ENCODE peak calls at places on chromosomes 2 and 18, in seven cellular contexts. F is GM10248, O is dorsolateral prefrontal cortex, L is choroid plexus epithelial cell, U is foreskin fibroblast, J is breast epithelium, S is AG09309. I is an unnamed sample.

GRCh38 chr2:80499095-80499494 is 194.5 kb upstream of the LRRTM1 start:
- DNase-seq in J (no peak), U (peak; percentile 82), F (no peak), L (peak; percentile 79), O (no peak), S (peak; percentile 1), I (peak; percentile 39)

GRCh38 chr2:172249986-172250385 is 147.3 kb upstream of the DLX2 start:
- DNase-seq in U (peak; percentile 91), F (no peak), L (peak; percentile 60), S (peak; percentile 52), J (no peak), O (no peak), I (no peak)

GRCh38 chr2:174158003-174158402 is 90.3 kb downstream of the OLA1 start:
- DNase-seq in U (peak; percentile 34), S (no peak), L (peak; percentile 71), F (peak; percentile 38), J (no peak), O (no peak), I (peak; percentile 55)

GRCh38 chr2:88671786-88672427 is 19.6 kb upstream of the RPIA start:
- DNase-seq in L (peak; percentile 78), F (peak; percentile 47), O (no peak), S (no peak), J (no peak), U (peak; percentile 82), I (peak; percentile 59)

GRCh38 chr2:79621755-79622154 is 108.9 kb downstream of the CTNNA2 start:
- DNase-seq in F (no peak), U (no peak), O (no peak), S (no peak), L (no peak), J (no peak), I (no peak)

GRCh38 chr2:168849610-168850009 is 40.6 kb downstream of the SPC25 start:
- DNase-seq in U (peak; percentile 25), J (no peak), O (no peak), L (peak; percentile 89), F (no peak), S (no peak), I (peak; percentile 19)

GRCh38 chr2:106115250-106115649 is 78.9 kb downstream of the UXS1 start:
- DNase-seq in U (peak; percentile 76), J (no peak), O (no peak), L (peak; percentile 63), S (peak; percentile 35), F (peak; percentile 32), I (peak; percentile 94)

GRCh38 chr2:112121682-112122254 is 16.4 kb upstream of the FBLN7 start:
- DNase-seq in O (no peak), J (no peak), S (peak; percentile 14), U (peak; percentile 66), F (no peak), L (peak; percentile 84), I (peak; percentile 71)

GRCh38 chr2:68279691-68280090 is 27.4 kb upstream of the PPP3R1 start:
- DNase-seq in J (no peak), U (no peak), S (no peak), O (no peak), F (no peak), L (no peak), I (no peak)

GRCh38 chr2:214378455-214379103 is 32.3 kb upstream of the VWC2L start:
- DNase-seq in F (no peak), J (peak; percentile 79), L (no peak), S (no peak), O (no peak), U (no peak), I (no peak)

GRCh38 chr2:203880557-203881125 is 13.1 kb downstream of the CTLA4 start:
- DNase-seq in L (no peak), J (no peak), O (no peak), S (no peak), F (no peak), U (no peak), I (no peak)

GRCh38 chr2:159609933-159610523 is 6.3 kb downstream of the BAZ2B start:
- DNase-seq in S (no peak), F (no peak), J (no peak), O (no peak), L (no peak), U (no peak), I (no peak)

GRCh38 chr2:74181739-74182138 is 3.1 kb upstream of the MOB1A start:
- DNase-seq in L (no peak), F (peak; percentile 63), U (peak; percentile 79), S (no peak), J (no peak), O (no peak), I (peak; percentile 99)

GRCh38 chr2:97645112-97645699 is 656 bp upstream of the COX5B start:
- DNase-seq in F (peak; percentile 29), U (peak; percentile 36), O (no peak), J (no peak), S (no peak), L (peak; percentile 32), I (peak; percentile 65)

GRCh38 chr2:152825834-152826233 is 107.4 kb downstream of the ARL6IP6 start:
- DNase-seq in F (no peak), O (no peak), U (no peak), S (peak; percentile 42), L (no peak), J (no peak), I (no peak)

GRCh38 chr2:238132463-238133450 is 5.7 kb upstream of the KLHL30 start:
- DNase-seq in S (no peak), U (no peak), J (no peak), L (no peak), O (no peak), F (no peak), I (no peak)

GRCh38 chr18:25974630-25975077 is 115.8 kb downstream of the SS18 start:
- DNase-seq in L (peak; percentile 9), U (no peak), J (no peak), O (no peak), S (no peak), F (no peak), I (peak; percentile 16)
- TF ChIP-seq CTCF in L (no peak), U (no peak), J (no peak), O (no peak), S (no peak), F (no peak), I (no peak)

DNA sequence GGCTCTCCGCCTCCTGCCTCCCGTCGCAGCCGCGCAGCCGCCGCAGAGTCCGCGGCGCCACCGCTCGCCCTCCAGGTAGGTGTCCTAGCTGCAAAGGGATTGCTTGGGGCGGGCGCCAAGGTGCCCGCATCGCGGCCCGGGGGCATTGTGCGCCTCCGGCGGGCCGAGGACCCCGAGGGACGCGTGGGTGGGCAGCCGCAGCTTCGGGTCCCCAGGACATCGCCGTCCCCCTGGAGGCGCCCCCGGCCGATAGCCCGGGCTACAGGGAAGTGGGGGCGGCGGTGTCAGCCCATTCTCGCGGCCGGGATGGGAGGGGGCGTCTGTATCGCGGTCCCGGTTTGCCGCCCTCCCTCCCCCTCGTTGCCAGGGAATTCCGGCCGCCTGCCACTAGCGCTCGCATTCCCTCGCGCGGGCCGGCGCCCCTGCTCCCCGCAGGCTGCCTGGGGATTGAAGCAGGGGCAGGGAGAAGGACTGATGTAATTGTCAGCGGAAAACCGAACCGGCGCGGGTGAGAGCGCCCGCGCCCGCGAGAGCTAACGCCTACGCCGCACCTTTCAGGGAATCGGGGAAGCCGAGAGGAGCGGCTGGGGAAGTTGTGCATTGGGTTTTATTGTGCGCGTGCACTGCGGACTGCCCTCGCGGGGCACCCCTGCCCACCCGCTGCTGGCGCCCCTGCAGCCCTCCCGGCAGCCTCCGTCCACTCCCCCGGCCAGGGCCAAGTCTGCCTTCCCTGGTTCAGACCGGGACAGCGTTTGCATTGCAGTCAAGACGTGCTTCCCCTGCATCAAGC is 483 bp downstream of the OSBPL6 start:
- DNase-seq in J (peak; percentile 52), S (no peak), U (peak; percentile 71), F (peak; percentile 29), L (peak; percentile 52), O (peak; percentile 63), I (peak; percentile 44)
- TF ChIP-seq CTCF in J (no peak), S (no peak), U (no peak), F (no peak), L (no peak), O (no peak), I (no peak)

GRCh38 chr2:143688815-143689214 is 559.6 kb downstream of the ARHGAP15 start:
- DNase-seq in L (no peak), S (no peak), O (no peak), F (no peak), U (no peak), J (no peak), I (no peak)

GRCh38 chr2:143685439-143686078 is 556.3 kb downstream of the ARHGAP15 start:
- DNase-seq in J (no peak), L (no peak), F (no peak), U (no peak), O (no peak), S (no peak), I (no peak)

GRCh38 chr2:143688248-143688647 is 559.0 kb downstream of the ARHGAP15 start:
- DNase-seq in U (no peak), S (no peak), F (no peak), O (no peak), J (no peak), L (no peak), I (no peak)

GRCh38 chr2:143684731-143685364 is 555.6 kb downstream of the ARHGAP15 start:
- DNase-seq in L (no peak), S (no peak), U (no peak), J (no peak), F (no peak), O (no peak), I (no peak)

DNA sequence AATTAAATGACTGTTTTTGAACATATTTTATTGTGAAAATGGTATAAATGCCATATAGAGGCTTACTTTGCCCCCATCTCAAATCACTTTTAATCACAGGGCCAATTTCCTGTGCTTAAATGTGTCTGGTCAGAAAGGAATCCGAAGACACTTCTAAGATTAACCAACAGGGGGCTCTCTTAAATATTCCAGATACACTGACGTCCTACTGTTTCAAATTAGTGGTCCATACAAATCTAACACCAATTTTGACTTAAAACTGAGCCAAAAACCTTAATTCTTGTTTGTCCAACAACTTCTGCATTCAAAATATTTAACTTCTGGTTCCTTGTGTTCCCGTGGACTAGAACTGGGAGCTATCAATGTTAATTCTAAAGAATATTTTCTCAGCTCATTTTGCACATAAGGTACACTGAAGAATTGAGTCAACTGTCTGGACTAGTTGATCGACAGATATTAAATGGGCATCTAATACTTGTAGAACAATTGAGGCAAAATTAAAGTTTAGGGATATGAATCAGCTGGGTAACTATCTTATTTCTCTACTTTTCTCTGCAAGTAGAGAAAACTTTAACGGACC is 557.5 kb downstream of the ARHGAP15 start:
- DNase-seq in J (no peak), O (no peak), S (peak; percentile 5), L (peak; percentile 69), U (peak; percentile 63), F (peak; percentile 24), I (peak; percentile 59)
- TF ChIP-seq CTCF in J (peak; percentile 59), O (peak; percentile 60), S (peak; percentile 56), L (peak; percentile 60), U (peak; percentile 44), F (peak; percentile 24), I (peak; percentile 41)

GRCh38 chr2:100990166-100990565 is 11.9 kb upstream of the RPL31 start:
- DNase-seq in J (no peak), F (no peak), U (no peak), L (no peak), S (no peak), O (no peak), I (no peak)

GRCh38 chr2:100989666-100990065 is 12.4 kb upstream of the RPL31 start:
- DNase-seq in J (no peak), F (no peak), L (no peak), S (no peak), O (no peak), U (no peak), I (no peak)

GRCh38 chr2:100987974-100988373 is 14.1 kb upstream of the RPL31 start:
- DNase-seq in O (no peak), J (no peak), L (no peak), U (no peak), F (no peak), S (no peak), I (no peak)

GRCh38 chr2:100987536-100987935 is 14.6 kb upstream of the RPL31 start:
- DNase-seq in U (no peak), F (no peak), L (no peak), S (no peak), J (no peak), O (no peak), I (no peak)

GRCh38 chr2:100988630-100989417 is 13.3 kb upstream of the RPL31 start:
- DNase-seq in S (no peak), J (no peak), U (no peak), L (peak; percentile 39), O (no peak), F (no peak), I (no peak)
- TF ChIP-seq CTCF in S (no peak), J (no peak), U (no peak), L (no peak), O (no peak), F (no peak), I (no peak)